ENCODE peak calls at places on chromosomes 1 and 21, in five cellular contexts. G is pancreas, X is BE2C, E is AG04450, Q is GM12865. U is an unnamed sample.

GRCh38 chr1:247287460-247287859 is 31.6 kb downstream of the VN1R5 start:
- DNase-seq in E (no peak), Q (no peak), G (no peak), X (peak), U (no peak)

GRCh38 chr1:228825840-228826484 is 90.7 kb downstream of the RHOU start:
- DNase-seq in X (no peak), E (no peak), Q (no peak), G (no peak), U (no peak)

GRCh38 chr21:41016472-41016871 is 151.5 kb upstream of the BACE2 start:
- DNase-seq in Q (no peak), G (no peak), X (no peak), E (no peak), U (no peak)

GRCh38 chr21:28884481-28884880 is 108.2 kb downstream of the LTN1 start:
- DNase-seq in X (no peak), G (no peak), Q (peak), E (no peak), U (no peak)

GRCh38 chr1:204571631-204572030 is 55.4 kb downstream of the MDM4 start:
- DNase-seq in G (no peak), Q (no peak), E (no peak), X (no peak), U (no peak)

GRCh38 chr1:942411-942821 is 16.6 kb downstream of the NOC2L start:
- DNase-seq in E (no peak), Q (no peak), G (peak), X (peak), U (no peak)

GRCh38 chr1:119829636-119830035 is 18.4 kb upstream of the REG4 start:
- DNase-seq in Q (no peak), X (no peak), E (no peak), G (no peak), U (no peak)

GRCh38 chr1:25494952-25495351 is 48.5 kb upstream of the LDLRAP1 start:
- DNase-seq in G (no peak), X (no peak), E (no peak), Q (no peak), U (no peak)

GRCh38 chr1:28115267-28115666 is 26.9 kb upstream of the EYA3 start:
- DNase-seq in X (no peak), G (no peak), E (no peak), Q (peak), U (no peak)

GRCh38 chr1:4527819-4528218 is 126.6 kb upstream of the AJAP1 start:
- DNase-seq in X (no peak), E (no peak), Q (no peak), G (peak), U (no peak)

DNA sequence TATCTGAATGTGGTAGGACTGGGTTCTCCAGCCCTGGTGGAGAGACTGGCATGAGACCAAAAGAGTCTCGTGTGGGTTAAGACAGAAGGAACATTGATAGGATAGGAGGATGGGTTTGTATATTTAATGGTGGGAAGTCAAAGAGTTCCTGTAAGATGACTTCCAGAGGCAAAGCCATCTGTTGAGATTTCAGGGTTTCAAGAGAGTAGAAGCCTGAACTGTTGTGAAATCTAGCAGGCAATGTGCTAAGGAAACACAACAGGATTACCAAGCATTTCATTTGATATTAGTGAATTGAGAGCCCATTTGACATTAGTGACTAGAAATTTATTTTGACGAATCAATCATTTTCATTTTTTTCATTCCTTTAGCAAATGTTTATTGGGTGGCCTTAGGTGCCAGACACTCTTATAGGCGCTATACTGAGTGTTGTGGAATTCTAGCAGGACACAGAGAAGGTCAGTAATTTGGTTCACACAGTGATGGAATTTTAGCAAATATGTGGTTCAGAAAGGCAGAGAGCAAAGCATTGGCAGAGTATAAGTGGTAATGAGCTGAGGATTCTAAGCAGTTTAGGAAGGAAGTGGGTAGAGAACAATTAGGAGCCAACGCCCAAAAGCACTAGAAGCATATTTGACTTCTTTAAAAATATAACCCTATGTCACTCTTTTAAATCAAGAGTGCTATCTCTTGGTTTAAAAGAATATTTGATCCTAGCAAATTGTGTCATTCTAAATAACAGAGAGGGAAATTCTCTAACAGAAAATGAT is 149.3 kb downstream of the AK5 start:
- DNase-seq in X (no peak), Q (no peak), E (no peak), G (no peak), U (no peak)
- TF ChIP-seq CTCF in X (no peak), Q (no peak), E (no peak), G (no peak), U (no peak)

GRCh38 chr1:227255086-227255732 is 63.1 kb downstream of the CDC42BPA start:
- DNase-seq in E (no peak), G (no peak), X (no peak), Q (no peak), U (no peak)

GRCh38 chr1:227253065-227253464 is 65.2 kb downstream of the CDC42BPA start:
- DNase-seq in G (no peak), X (no peak), Q (no peak), E (no peak), U (no peak)

GRCh38 chr1:227260433-227260832 is 57.9 kb downstream of the CDC42BPA start:
- DNase-seq in E (no peak), Q (no peak), X (no peak), G (no peak), U (no peak)

GRCh38 chr1:227261501-227261900 is 56.8 kb downstream of the CDC42BPA start:
- DNase-seq in Q (no peak), E (no peak), G (no peak), X (no peak), U (no peak)

GRCh38 chr1:227257964-227258363 is 60.3 kb downstream of the CDC42BPA start:
- DNase-seq in X (no peak), G (no peak), Q (no peak), E (no peak), U (no peak)
- TF ChIP-seq CTCF in X (peak), G (no peak), Q (no peak), E (no peak), U (no peak)

DNA sequence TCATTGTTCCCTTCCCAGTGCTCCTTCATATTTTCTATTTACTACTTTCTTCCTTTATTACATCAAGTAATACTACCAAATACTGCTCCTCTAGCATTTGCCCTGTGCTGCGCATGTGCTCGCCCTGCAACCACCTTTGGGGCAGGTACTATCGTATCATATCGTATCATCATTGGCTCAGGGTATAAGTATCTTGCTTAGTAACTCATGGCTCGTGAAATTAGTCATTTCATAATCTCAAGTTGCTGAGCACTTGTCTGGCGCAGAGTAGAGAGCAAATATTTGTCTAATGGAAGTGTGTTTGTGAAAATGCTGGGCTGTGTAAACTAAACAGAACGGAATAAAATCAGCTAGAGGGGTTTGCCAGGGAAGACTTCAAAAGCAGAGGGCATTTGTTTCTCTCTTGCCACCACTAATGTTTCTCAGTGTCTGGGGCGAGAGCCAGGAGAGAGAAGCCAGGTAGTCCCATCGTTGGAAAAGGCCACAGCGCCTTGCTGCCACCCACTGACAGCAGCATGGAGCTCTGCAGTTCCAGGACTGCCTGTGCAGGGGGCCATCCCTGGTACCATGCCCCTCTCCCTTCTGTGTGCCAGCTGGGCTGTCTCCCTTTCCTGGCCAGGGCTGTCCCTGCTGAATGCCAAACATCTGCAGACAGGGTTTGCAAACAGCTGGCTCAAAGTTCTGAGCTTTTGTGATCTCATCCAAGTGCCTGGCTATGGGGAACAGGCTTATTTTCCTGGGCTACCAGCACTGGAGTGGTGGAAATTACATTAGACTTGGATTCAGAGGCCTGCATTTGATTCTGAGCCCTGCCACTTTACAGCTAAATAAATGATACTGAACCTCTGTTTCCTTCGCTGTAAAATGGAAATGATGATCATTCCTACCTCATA is 19.9 kb upstream of the CPT2 start:
- DNase-seq in G (peak), X (peak), Q (no peak), E (no peak), U (no peak)
- TF ChIP-seq CTCF in G (no peak), X (peak), Q (no peak), E (peak), U (peak)

GRCh38 chr1:199851453-199851852 is 176.1 kb upstream of the NR5A2 start:
- DNase-seq in G (no peak), Q (no peak), X (no peak), E (no peak), U (no peak)

GRCh38 chr1:199843856-199844255 is 183.7 kb upstream of the NR5A2 start:
- DNase-seq in G (no peak), E (no peak), Q (no peak), X (no peak), U (no peak)

GRCh38 chr1:199847021-199847420 is 180.5 kb upstream of the NR5A2 start:
- DNase-seq in E (no peak), Q (no peak), X (no peak), G (no peak), U (no peak)
- TF ChIP-seq CTCF in E (no peak), Q (no peak), X (no peak), G (no peak), U (no peak)

U was measured in HFFc6.